ENCODE peak calls at places on chromosome 21, in four cellular contexts. W, N, K and U are unnamed samples.

GRCh38 chr21:26806734-26807372 is 38.4 kb downstream of the ADAMTS1 start:
- DNase-seq in N (no peak), W (no peak), K (no peak), U (peak; percentile 29)

GRCh38 chr21:44697811-44698734 is 1.1 kb downstream of the KRTAP10-12 start:
- DNase-seq in N (no peak), W (no peak), K (no peak), U (no peak)

GRCh38 chr21:25420831-25421230 is 186.4 kb downstream of the MRPL39 start:
- DNase-seq in W (no peak), N (no peak), K (no peak), U (no peak)

GRCh38 chr21:15422761-15423160 is 307.0 kb upstream of the USP25 start:
- DNase-seq in N (no peak), K (no peak), W (no peak), U (no peak)

GRCh38 chr21:14691924-14692323 is 145.8 kb upstream of the SAMSN1 start:
- DNase-seq in N (no peak), W (no peak), K (no peak), U (no peak)

GRCh38 chr21:14527690-14528652 is 18.1 kb downstream of the SAMSN1 start:
- DNase-seq in N (no peak), W (no peak), K (no peak), U (no peak)

GRCh38 chr21:16589046-16589445 is 859.3 kb downstream of the USP25 start:
- DNase-seq in K (no peak), N (no peak), W (no peak), U (no peak)

GRCh38 chr21:45324430-45325205 is 36.9 kb upstream of the POFUT2 start:
- DNase-seq in W (no peak), N (no peak), K (peak; percentile 77), U (peak; percentile 76)

GRCh38 chr21:28789571-28789970 is 203.1 kb downstream of the LTN1 start:
- DNase-seq in W (no peak), K (no peak), N (no peak), U (no peak)

GRCh38 chr21:28521932-28522826 is 470.5 kb downstream of the LTN1 start:
- DNase-seq in N (no peak), K (no peak), W (no peak), U (no peak)

GRCh38 chr21:15293251-15293650 is 228.5 kb upstream of the NRIP1 start:
- DNase-seq in W (no peak), K (no peak), N (no peak), U (peak; percentile 40)

DNA sequence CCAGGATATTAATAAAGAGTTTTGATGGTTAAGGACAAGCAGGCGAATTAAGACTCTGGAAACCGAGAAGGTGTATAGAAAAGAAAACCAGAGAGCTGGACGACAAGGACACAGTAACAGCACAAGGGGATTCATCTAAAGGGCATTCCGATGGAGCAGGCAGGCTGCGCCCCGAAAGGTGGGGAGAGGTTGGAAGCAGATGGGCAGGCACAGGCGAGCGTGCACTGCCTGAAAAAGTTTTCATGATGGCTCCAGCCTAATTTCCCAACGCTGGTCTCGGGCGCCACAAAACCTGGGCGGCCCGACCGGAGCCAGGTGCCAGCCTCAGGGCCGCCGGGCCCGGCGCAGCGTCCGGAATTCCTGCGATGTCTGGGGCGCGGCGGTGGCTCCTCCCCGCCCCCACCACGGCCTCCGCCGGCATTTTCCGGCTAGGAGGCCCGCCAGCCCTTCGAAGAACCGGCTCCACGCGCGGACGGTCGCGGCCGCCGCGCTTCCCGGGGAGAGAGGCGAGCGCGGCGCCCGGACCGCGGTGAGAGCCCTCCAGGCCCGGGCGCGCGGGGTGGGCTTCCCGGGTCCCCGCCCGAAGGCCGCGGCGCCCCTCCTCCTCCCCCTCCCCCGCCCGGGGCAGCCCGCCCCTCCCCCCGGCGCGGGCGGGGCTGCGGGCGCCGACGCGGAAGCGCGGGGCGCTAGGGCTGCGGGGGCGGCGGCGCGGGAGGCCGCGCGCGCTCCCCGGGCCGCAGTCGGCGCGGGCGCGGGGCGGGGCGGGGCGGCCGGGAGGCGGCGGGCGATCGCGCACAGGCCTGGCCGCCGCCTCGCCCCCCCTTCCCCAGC is 701 bp upstream of the DYRK1A start:
- DNase-seq in K (peak; percentile 94), N (peak; percentile 96), W (peak; percentile 54), U (peak; percentile 57)
- TF ChIP-seq POLR2A in K (peak; percentile 41), N (peak; percentile 81), W (peak; percentile 74), U (peak; percentile 68)

DNA sequence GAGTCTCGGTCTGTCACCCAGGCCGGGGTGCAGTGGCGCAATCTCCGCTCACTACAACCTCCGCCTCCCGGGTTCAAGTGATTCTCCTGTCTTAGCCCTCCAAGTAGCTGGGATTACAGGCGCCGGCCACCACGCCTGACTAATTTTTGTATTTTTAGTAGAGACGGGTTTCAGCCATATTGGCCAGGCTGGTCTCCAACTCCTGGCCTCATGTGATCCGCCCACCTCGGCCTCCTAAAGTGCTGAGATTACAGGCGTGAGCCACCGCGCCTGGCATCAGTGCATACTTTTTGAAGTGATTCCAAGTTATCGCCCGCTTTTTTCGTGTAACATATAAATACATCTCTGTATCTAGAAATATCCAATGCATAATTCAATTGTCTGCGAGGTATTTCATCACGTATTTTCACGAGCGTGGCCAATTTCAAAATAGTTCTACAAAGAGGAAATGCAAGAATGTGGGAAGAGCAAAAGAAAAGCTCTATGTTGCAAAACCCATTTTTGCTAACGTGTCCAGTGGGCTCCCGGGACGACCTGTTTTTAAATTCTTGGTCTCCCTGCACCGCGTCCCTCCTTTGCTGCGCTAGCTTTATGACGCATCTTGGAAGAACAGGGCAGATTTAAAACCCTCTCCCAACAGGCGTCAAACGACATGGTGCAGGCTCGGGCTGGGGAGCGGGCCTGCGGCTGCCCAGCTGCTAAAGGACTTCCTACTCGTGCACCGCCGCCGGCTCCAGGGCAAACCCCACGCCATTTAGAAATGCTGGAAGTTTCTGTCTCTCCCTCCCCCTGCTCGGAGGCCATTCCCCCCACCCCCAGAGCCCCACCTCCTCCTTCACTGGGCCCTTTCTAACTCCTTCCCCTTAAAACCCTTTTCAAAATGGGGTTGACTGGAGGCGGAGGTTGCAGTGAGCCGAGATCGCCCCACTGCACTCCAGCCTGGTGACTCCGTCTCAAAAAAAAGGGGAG is 918 bp upstream of the IFNGR2 start:
- DNase-seq in K (peak; percentile 90), N (no peak), W (peak; percentile 46), U (no peak)
- TF ChIP-seq POLR2A in K (peak; percentile 15), N (no peak), W (no peak), U (no peak)

DNA sequence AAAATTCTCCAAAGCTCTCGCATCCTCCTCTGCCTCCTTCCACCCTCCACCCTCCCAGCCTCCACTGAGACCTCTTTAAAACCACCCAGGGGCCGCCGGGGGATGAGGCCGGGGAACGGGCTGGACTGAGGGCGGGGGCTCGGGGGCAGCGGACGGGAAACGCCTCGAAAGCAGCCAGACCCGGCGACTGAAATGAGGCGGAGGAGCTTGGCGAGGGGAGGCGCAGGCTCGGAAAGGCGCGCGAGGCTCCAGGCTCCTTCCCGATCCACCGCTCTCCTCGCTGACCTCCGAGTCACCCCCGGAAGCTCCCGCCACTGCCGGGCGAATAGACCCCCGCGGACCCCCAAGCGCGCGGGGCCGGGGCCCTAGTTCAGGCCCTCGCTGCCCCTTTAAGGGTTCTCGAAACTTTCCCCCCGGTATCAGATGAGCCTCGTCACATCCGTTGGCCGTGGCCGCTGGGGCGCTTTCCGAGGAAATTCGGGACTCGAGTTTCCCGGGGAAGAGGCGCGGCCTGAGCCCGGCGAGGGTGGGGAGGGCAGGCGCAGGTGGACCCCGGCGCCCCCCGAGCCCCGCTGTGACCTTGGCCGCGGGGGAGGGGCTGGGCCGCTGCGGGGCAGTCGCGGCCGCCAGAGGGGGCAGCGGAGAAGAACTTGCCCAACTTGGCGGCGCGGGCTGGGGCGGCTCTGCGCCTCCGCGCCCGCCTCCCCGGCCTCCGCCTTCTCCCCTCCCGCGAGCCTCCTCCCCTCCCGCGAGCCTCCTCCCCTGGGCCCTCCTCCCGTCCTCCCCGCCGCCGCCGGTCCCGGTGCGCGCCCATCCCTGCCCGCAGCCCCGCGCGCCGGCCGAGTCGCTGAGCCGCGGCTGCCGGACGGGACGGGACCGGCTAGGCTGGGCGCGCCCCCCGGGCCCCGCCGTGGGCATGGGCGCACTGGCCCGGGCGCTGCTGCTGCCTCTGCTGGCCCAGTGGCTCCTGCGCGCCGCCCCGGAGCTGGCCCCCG is at the start of gene BACE2:
- DNase-seq in K (peak; percentile 90), N (peak; percentile 75), W (peak; percentile 89), U (peak; percentile 80)
- TF ChIP-seq POLR2A in K (peak; percentile 24), N (no peak), W (peak; percentile 66), U (peak; percentile 61)

DNA sequence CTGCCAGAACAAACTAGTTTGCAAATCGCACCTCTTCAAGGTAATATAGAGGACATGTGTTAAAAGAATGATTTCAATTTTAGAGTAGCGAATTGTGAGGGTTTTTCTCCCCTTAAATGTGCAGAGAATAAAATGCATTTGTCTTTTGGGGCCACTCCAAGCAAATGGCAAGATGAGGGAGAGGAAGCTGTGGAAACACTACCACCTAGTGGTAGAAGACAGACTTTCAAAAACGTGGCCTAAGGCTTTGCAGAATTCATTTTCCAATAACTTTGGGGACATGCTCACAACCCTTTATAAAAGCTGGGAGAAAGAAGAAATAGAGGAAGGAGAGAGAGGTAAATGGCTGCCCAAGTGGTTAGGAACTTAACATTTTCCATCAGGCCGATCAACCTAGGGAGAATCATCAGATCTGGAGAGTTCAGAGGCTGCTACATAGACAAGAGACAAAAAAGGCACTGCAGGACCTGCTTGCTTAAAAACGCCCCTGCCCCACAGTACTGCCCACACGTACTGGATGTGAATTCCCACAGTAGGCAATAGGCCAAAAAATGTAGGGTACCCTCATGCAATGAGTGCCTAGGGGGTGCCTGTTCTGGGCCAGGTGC is 15.7 kb upstream of the RCAN1 start:
- DNase-seq in K (no peak), W (peak; percentile 22), N (peak; percentile 72), U (peak; percentile 47)
- TF ChIP-seq POLR2A in K (no peak), W (no peak), N (no peak), U (no peak)

GRCh38 chr21:42892931-42893660 is at the start of gene NDUFV3:
- DNase-seq in K (peak; percentile 100), N (peak; percentile 99), W (peak; percentile 100), U (peak; percentile 98)
- TF ChIP-seq POLR2A in K (peak; percentile 54), N (peak; percentile 99), W (peak; percentile 98), U (peak; percentile 97)

GRCh38 chr21:31731802-31732537 is at the start of gene SCAF4:
- DNase-seq in N (peak; percentile 94), W (peak; percentile 88), K (peak; percentile 98), U (peak; percentile 94)
- TF ChIP-seq POLR2A in N (peak; percentile 93), W (peak; percentile 89), K (peak; percentile 81), U (peak; percentile 91)

GRCh38 chr21:36718951-36719501 is 20.1 kb downstream of the SIM2 start:
- DNase-seq in K (peak; percentile 70), W (peak; percentile 34), N (no peak), U (no peak)
- TF ChIP-seq POLR2A in K (no peak), W (no peak), N (no peak), U (no peak)

GRCh38 chr21:39441502-39442475 is 3.8 kb downstream of the LCA5L start:
- DNase-seq in K (no peak), N (peak; percentile 70), W (no peak), U (peak; percentile 56)

GRCh38 chr21:39451332-39452206 is at the start of gene SH3BGR:
- DNase-seq in N (peak; percentile 75), K (no peak), W (peak; percentile 74), U (no peak)

GRCh38 chr21:39447264-39447663 is 1.7 kb upstream of the LCA5L start:
- DNase-seq in W (no peak), N (no peak), K (no peak), U (no peak)

GRCh38 chr21:39444406-39445145 is 1.0 kb downstream of the LCA5L start:
- DNase-seq in W (no peak), N (peak; percentile 38), K (no peak), U (peak; percentile 35)

GRCh38 chr21:39445339-39446269 is at the start of gene LCA5L:
- DNase-seq in W (peak; percentile 83), N (peak; percentile 100), K (peak; percentile 97), U (peak; percentile 92)
- TF ChIP-seq POLR2A in W (peak; percentile 88), N (peak; percentile 92), K (no peak), U (peak; percentile 89)

GRCh38 chr21:46346296-46347202 is 22.6 kb downstream of the PCNT start:
- DNase-seq in N (no peak), K (no peak), W (no peak), U (no peak)
- TF ChIP-seq POLR2A in N (no peak), K (no peak), W (no peak), U (no peak)